ENCODE peak calls at places on chromosome 2, in eight cellular contexts. Z, I, C, B, A, X, S and G are unnamed samples.

GRCh38 chr2:55627915-55628314 is 10.5 kb upstream of the PPP4R3B start:
- DNase-seq in Z (no peak), I (no peak), C (no peak), B (no peak), A (no peak), X (no peak), S (no peak), G (no peak)

GRCh38 chr2:145593991-145594702 is 1074.2 kb upstream of the ZEB2 start:
- DNase-seq in Z (no peak), I (no peak), C (no peak), B (no peak), A (no peak), X (no peak), S (no peak), G (no peak)

GRCh38 chr2:240462704-240463273 is 27.3 kb downstream of the GPC1 start:
- DNase-seq in Z (no peak), I (peak; percentile 4), C (no peak), B (no peak), A (peak; percentile 30), X (no peak), S (no peak), G (no peak)

GRCh38 chr2:86673976-86674670 is 46.0 kb upstream of the RMND5A start:
- DNase-seq in Z (no peak), I (no peak), C (no peak), B (no peak), A (no peak), X (no peak), S (no peak), G (no peak)

GRCh38 chr2:229282758-229283546 is 11.9 kb upstream of the PID1 start:
- DNase-seq in Z (peak; percentile 34), I (peak; percentile 23), C (peak; percentile 88), B (no peak), A (peak; percentile 91), X (no peak), S (peak; percentile 52), G (peak; percentile 70)

GRCh38 chr2:190698895-190699294 is 50.0 kb downstream of the NAB1 start:
- DNase-seq in Z (no peak), I (no peak), C (no peak), B (peak; percentile 14), A (no peak), X (no peak), S (no peak), G (no peak)

GRCh38 chr2:12493031-12493513 is 223.7 kb upstream of the TRIB2 start:
- DNase-seq in Z (no peak), I (no peak), C (no peak), B (no peak), A (no peak), X (no peak), S (peak; percentile 91), G (no peak)

GRCh38 chr2:46329803-46330775 is 32.9 kb downstream of the EPAS1 start:
- DNase-seq in Z (no peak), I (no peak), C (no peak), B (peak; percentile 67), A (no peak), X (no peak), S (no peak), G (no peak)

GRCh38 chr2:85324639-85325465 is 2.9 kb downstream of the TGOLN2 start:
- DNase-seq in Z (no peak), I (peak; percentile 69), C (peak; percentile 22), B (peak; percentile 99), A (peak; percentile 53), X (no peak), S (no peak), G (no peak)

GRCh38 chr2:232447638-232448472 is 8.1 kb upstream of the ALPI start:
- DNase-seq in Z (no peak), I (no peak), C (no peak), B (no peak), A (no peak), X (no peak), S (no peak), G (no peak)

GRCh38 chr2:209208211-209208610 is 215.6 kb upstream of the MAP2 start:
- DNase-seq in Z (no peak), I (peak; percentile 50), C (no peak), B (peak; percentile 32), A (no peak), X (no peak), S (no peak), G (no peak)

GRCh38 chr2:16566701-16567100 is 98.9 kb downstream of the CYRIA start:
- DNase-seq in Z (no peak), I (no peak), C (no peak), B (no peak), A (no peak), X (no peak), S (no peak), G (no peak)

GRCh38 chr2:168935810-168936581 is 34.9 kb downstream of the G6PC2 start:
- DNase-seq in Z (no peak), I (no peak), C (no peak), B (no peak), A (no peak), X (no peak), S (no peak), G (no peak)

GRCh38 chr2:14831458-14831857 is 198.9 kb downstream of the LRATD1 start:
- DNase-seq in Z (no peak), I (no peak), C (no peak), B (no peak), A (no peak), X (no peak), S (no peak), G (no peak)

GRCh38 chr2:17413031-17413430 is 105.2 kb downstream of the RAD51AP2 start:
- DNase-seq in Z (no peak), I (no peak), C (no peak), B (no peak), A (no peak), X (no peak), S (no peak), G (no peak)

GRCh38 chr2:232341061-232341738 is 37.4 kb upstream of the ALPP start:
- DNase-seq in Z (no peak), I (no peak), C (peak; percentile 44), B (no peak), A (peak; percentile 54), X (no peak), S (peak; percentile 21), G (no peak)

GRCh38 chr2:47013383-47013782 is 97.8 kb upstream of the MCFD2 start:
- DNase-seq in Z (no peak), I (no peak), C (no peak), B (no peak), A (no peak), X (no peak), S (no peak), G (no peak)

DNA sequence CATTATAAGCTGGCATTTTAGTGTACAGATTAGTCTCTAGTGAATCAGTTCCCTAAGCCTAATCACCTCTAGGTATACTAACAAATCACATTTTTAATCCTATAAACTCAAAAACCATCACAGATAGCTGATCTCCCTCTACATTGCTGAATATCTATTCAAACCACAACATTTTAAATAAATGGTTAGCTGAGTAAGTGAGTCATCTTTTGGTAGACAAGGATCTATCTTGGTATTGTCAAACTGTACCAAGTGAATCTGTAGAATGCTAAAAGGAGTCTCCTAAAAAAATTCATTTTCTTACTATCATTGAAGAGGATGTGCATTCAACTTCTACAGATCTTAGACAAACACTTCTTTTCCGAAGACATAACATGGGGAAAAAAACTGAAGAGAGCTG is 40.7 kb downstream of the INO80D start:
- DNase-seq in Z (no peak), I (no peak), C (no peak), B (no peak), A (no peak), X (no peak), S (no peak), G (no peak)
- TF ChIP-seq EP300 in Z (no peak), I (no peak), C (no peak), B (no peak), A (no peak), X (no peak), S (no peak), G (no peak)

DNA sequence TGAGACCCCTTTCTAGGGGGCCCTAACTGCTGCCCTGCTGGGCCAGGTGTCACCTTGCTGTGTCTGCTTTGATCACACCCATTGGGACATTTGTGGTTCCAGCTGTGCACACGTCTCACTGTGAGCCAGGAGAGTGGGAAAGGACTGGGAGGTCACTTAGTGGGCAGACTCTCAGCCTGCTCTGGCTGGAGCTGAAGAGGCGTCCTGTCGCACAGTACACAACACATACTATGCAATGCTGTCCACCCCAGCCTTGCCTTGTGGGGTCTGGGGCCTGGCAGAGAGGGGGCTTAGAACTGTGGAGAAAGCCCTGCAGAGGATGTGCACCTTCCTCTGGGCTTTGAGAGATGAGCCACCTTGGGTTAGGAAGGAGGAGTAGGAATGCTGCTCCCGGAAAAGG is 25.3 kb upstream of the ASPRV1 start:
- DNase-seq in Z (no peak), I (no peak), C (no peak), B (no peak), A (no peak), X (no peak), S (no peak), G (no peak)
- TF ChIP-seq POLR2A in Z (no peak), I (no peak), C (no peak), B (no peak), A (no peak), X (no peak), S (no peak), G (no peak)

DNA sequence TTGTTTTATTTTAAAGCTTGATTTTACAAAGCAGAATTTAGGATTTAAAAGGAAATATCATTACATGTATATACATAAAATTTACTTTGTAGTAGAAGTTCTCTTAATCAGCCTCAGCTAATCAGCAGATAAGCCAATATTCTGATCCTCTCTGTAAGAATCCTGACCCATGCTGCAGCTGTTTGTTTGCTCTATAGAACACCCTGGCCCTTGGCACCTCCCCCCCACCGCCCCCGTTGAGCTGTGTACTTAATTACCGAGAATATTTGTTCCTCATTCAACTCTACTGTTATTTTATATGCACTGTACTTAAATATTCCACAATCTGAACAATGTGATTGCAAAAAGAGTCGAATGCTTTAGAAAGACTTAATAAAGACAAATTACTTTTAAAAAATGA is 98.0 kb downstream of the EVA1A start:
- DNase-seq in Z (no peak), I (no peak), C (no peak), B (no peak), A (no peak), X (no peak), S (no peak), G (no peak)
- TF ChIP-seq EP300 in Z (no peak), I (no peak), C (no peak), B (no peak), A (no peak), X (no peak), S (no peak), G (no peak)

DNA sequence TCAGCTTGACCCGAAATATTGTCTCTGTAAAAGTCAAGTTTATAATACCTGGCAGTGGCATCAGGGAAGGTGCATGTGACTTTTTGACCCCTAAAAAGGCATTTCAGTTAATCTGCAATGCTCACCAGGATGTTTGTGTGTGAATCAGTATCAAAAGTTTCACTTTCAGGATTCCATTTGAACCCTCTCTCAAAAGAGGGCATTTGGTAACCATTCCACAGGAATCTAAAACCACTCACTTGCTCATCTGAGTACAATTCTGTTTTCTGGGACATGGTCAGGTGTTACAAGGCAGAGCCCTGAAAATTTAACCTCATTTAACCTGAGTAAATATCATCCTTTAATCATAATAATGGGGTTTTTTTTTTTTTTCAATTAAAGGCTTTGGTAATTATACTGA is 77.9 kb upstream of the KLF7 start:
- DNase-seq in Z (no peak), I (no peak), C (no peak), B (no peak), A (no peak), X (no peak), S (no peak), G (no peak)
- TF ChIP-seq POLR2A in Z (no peak), I (no peak), C (no peak), B (no peak), A (no peak), X (no peak), S (no peak), G (no peak)

GRCh38 chr2:20184067-20184938 is 40.6 kb downstream of the SDC1 start:
- DNase-seq in Z (peak; percentile 57), I (no peak), C (no peak), B (peak; percentile 93), A (no peak), X (no peak), S (no peak), G (no peak)
- TF ChIP-seq EP300 in Z (no peak), I (no peak), C (no peak), B (peak; percentile 74), A (no peak), X (no peak), S (no peak), G (no peak)